ENCODE peak calls at places on chromosome 1, in nine cellular contexts. K, L, I, B, S, O, J, F and H are unnamed samples.

GRCh38 chr1:206589206-206589605 is 23.1 kb downstream of the EIF2D start:
- DNase-seq in K (no peak), L (no peak), I (peak; percentile 93), B (no peak), S (no peak), O (no peak), J (no peak), F (no peak), H (no peak)

GRCh38 chr1:21270086-21270689 is 20.1 kb downstream of the ECE1 start:
- DNase-seq in K (peak; percentile 69), L (peak; percentile 91), I (peak; percentile 61), B (peak; percentile 94), S (peak; percentile 36), O (peak; percentile 56), J (peak; percentile 65), F (peak; percentile 89), H (peak; percentile 83)

GRCh38 chr1:184973308-184974085 is 811 bp downstream of the NIBAN1 start:
- DNase-seq in K (peak; percentile 16), L (peak; percentile 84), I (peak; percentile 49), B (peak; percentile 73), S (peak; percentile 35), O (peak; percentile 39), J (no peak), F (peak; percentile 57), H (peak; percentile 47)

GRCh38 chr1:176696109-176696508 is 233.1 kb downstream of the PAPPA2 start:
- DNase-seq in K (no peak), L (no peak), I (no peak), B (peak; percentile 49), S (no peak), O (no peak), J (no peak), F (no peak), H (no peak)

GRCh38 chr1:155082301-155082940 is 3.8 kb downstream of the EFNA3 start:
- DNase-seq in K (no peak), L (peak; percentile 64), I (no peak), B (no peak), S (no peak), O (no peak), J (no peak), F (peak; percentile 46), H (no peak)

GRCh38 chr1:54475357-54476230 is 69.4 kb upstream of the SSBP3 start:
- DNase-seq in K (no peak), L (peak; percentile 68), I (no peak), B (peak; percentile 60), S (no peak), O (no peak), J (no peak), F (peak; percentile 61), H (no peak)

GRCh38 chr1:185396126-185396525 is 79.1 kb upstream of the IVNS1ABP start:
- DNase-seq in K (no peak), L (no peak), I (no peak), B (no peak), S (no peak), O (no peak), J (no peak), F (no peak), H (no peak)

GRCh38 chr1:174052621-174053020 is 30.5 kb upstream of the RC3H1 start:
- DNase-seq in K (no peak), L (no peak), I (no peak), B (no peak), S (no peak), O (no peak), J (no peak), F (no peak), H (no peak)

GRCh38 chr1:77036560-77036959 is 169.3 kb downstream of the ST6GALNAC5 start:
- DNase-seq in K (no peak), L (peak; percentile 38), I (peak; percentile 60), B (peak; percentile 14), S (peak; percentile 15), O (no peak), J (no peak), F (no peak), H (no peak)

GRCh38 chr1:145985129-145985501 is 11.3 kb downstream of the TXNIP start:
- DNase-seq in K (no peak), L (no peak), I (no peak), B (no peak), S (no peak), O (no peak), J (no peak), F (peak; percentile 11), H (peak; percentile 20)

GRCh38 chr1:236168716-236169429 is 26.5 kb downstream of the GPR137B start:
- DNase-seq in K (no peak), L (peak; percentile 54), I (peak; percentile 93), B (peak; percentile 51), S (no peak), O (no peak), J (peak; percentile 76), F (no peak), H (peak; percentile 63)

GRCh38 chr1:156910309-156910782 is 10.1 kb upstream of the LRRC71 start:
- DNase-seq in K (peak; percentile 60), L (peak; percentile 81), I (no peak), B (peak; percentile 91), S (peak; percentile 16), O (no peak), J (no peak), F (peak; percentile 65), H (no peak)

GRCh38 chr1:32997381-32997891 is 32.8 kb upstream of the RNF19B start:
- DNase-seq in K (no peak), L (no peak), I (peak; percentile 99), B (no peak), S (no peak), O (no peak), J (no peak), F (no peak), H (no peak)

GRCh38 chr1:72570815-72571214 is 288.5 kb upstream of the NEGR1 start:
- DNase-seq in K (no peak), L (no peak), I (no peak), B (no peak), S (no peak), O (no peak), J (no peak), F (no peak), H (no peak)

GRCh38 chr1:119320100-119320499 is 48.5 kb upstream of the HAO2 start:
- DNase-seq in K (no peak), L (no peak), I (no peak), B (no peak), S (no peak), O (no peak), J (no peak), F (no peak), H (no peak)

GRCh38 chr1:230976825-230977747 is 1.6 kb downstream of the TTC13 start:
- DNase-seq in K (no peak), L (peak; percentile 30), I (no peak), B (no peak), S (peak; percentile 31), O (no peak), J (no peak), F (peak; percentile 35), H (no peak)